ENCODE peak calls at places on chromosomes 13 and 19, in six cellular contexts. O is osteoblast, P is psoas muscle, W is prostate gland, Q is IMR-90, Y is ovary. M is an unnamed sample.

GRCh38 chr19:40241809-40242384 is 15.4 kb upstream of the CCNP start:
- DNase-seq in O (peak; percentile 80), P (peak; percentile 66), W (no peak), Q (no peak), Y (peak; percentile 86), M (peak; percentile 93)

GRCh38 chr13:110519506-110519905 is 42.0 kb downstream of the RAB20 start:
- DNase-seq in O (peak; percentile 84), P (peak; percentile 11), W (no peak), Q (no peak), Y (no peak), M (no peak)

GRCh38 chr13:112119192-112120030 is 52.5 kb downstream of the SOX1 start:
- DNase-seq in O (no peak), P (no peak), W (no peak), Q (no peak), Y (no peak), M (no peak)

GRCh38 chr13:57627663-57628062 is 3.9 kb upstream of the PCDH17 start:
- DNase-seq in O (peak; percentile 65), P (no peak), W (no peak), Q (peak; percentile 2), Y (no peak), M (no peak)

GRCh38 chr13:110150384-110151091 is 156.4 kb downstream of the COL4A1 start:
- DNase-seq in O (peak; percentile 78), P (no peak), W (no peak), Q (peak; percentile 62), Y (no peak), M (no peak)

GRCh38 chr19:37692956-37693660 is 26.5 kb downstream of the ZNF607 start:
- DNase-seq in O (peak; percentile 41), P (no peak), W (no peak), Q (no peak), Y (no peak), M (no peak)

GRCh38 chr13:45658586-45659235 is 43.2 kb upstream of the ERICH6B start:
- DNase-seq in O (peak; percentile 17), P (no peak), W (no peak), Q (peak; percentile 62), Y (no peak), M (no peak)

GRCh38 chr19:38135150-38135998 is 88.6 kb downstream of the DPF1 start:
- DNase-seq in O (no peak), P (no peak), W (no peak), Q (peak; percentile 43), Y (no peak), M (no peak)

GRCh38 chr19:40982594-40983101 is 8.4 kb upstream of the CYP2B6 start:
- DNase-seq in O (peak; percentile 83), P (no peak), W (no peak), Q (peak; percentile 32), Y (no peak), M (no peak)

GRCh38 chr19:3476830-3477229 is 3.5 kb downstream of the SMIM24 start:
- DNase-seq in O (no peak), P (no peak), W (no peak), Q (no peak), Y (no peak), M (no peak)

GRCh38 chr13:24618219-24618955 is 61.8 kb upstream of the ATP12A start:
- DNase-seq in O (no peak), P (no peak), W (no peak), Q (no peak), Y (no peak), M (no peak)

GRCh38 chr13:81800433-81800832 is 1459.5 kb upstream of the SPRY2 start:
- DNase-seq in O (no peak), P (no peak), W (no peak), Q (no peak), Y (no peak), M (no peak)

GRCh38 chr19:41479757-41480191 is 36.8 kb downstream of the ERICH4 start:
- DNase-seq in O (no peak), P (peak; percentile 56), W (peak; percentile 9), Q (no peak), Y (peak; percentile 80), M (peak; percentile 62)

GRCh38 chr13:86399572-86399971 is 600.4 kb upstream of the SLITRK6 start:
- DNase-seq in O (no peak), P (no peak), W (no peak), Q (no peak), Y (no peak), M (no peak)

GRCh38 chr19:10226376-10227214 is 4.5 kb downstream of the S1PR2 start:
- DNase-seq in O (peak; percentile 91), P (peak; percentile 83), W (no peak), Q (peak; percentile 95), Y (peak; percentile 93), M (peak; percentile 76)

GRCh38 chr13:25731511-25731910 is 320.3 kb downstream of the SHISA2 start:
- DNase-seq in O (no peak), P (no peak), W (no peak), Q (no peak), Y (no peak), M (no peak)

GRCh38 chr19:29421186-29421525 is 104.6 kb upstream of the VSTM2B start:
- DNase-seq in O (peak; percentile 77), P (no peak), W (no peak), Q (no peak), Y (no peak), M (no peak)

GRCh38 chr19:41872775-41873647 is 4.1 kb upstream of the CD79A start:
- DNase-seq in O (no peak), P (peak; percentile 42), W (peak; percentile 75), Q (peak; percentile 59), Y (peak; percentile 59), M (peak; percentile 64)

GRCh38 chr13:80654638-80655249 is 313.8 kb upstream of the SPRY2 start:
- DNase-seq in O (peak; percentile 48), P (no peak), W (no peak), Q (no peak), Y (no peak), M (peak; percentile 61)

GRCh38 chr13:44231786-44232516 is 141.7 kb upstream of the SERP2 start:
- DNase-seq in O (peak; percentile 93), P (peak; percentile 72), W (peak; percentile 95), Q (peak; percentile 96), Y (no peak), M (no peak)

DNA sequence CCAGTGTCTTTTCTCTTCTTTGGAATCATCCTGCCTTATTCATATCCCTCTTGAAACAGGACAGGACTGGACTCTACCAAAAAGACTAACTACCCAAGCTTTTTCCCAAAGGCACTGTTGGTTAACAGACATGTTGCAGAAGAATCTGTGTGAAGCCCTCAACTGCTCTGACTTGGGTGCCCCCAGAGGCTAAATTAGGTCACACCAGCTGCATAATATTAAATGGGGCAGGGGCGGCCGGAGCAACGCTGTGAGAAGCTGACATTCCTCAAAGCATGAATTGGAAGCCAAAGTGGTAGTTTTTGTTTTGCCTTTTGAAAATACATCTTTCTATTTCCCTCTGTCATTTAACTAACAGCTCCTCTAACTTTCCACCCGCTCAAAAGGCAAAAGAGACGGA is 185.9 kb downstream of the LHFPL6 start:
- DNase-seq in O (no peak), P (no peak), W (no peak), Q (no peak), Y (no peak), M (no peak)
- TF ChIP-seq CTCF in O (peak; percentile 44), P (no peak), W (no peak), Q (peak; percentile 22), Y (no peak), M (no peak)

GRCh38 chr19:16364231-16364865 is 39.7 kb downstream of the KLF2 start:
- DNase-seq in O (peak; percentile 46), P (no peak), W (no peak), Q (no peak), Y (no peak), M (no peak)
- H3K4me1 ChIP-seq in O (no peaks in the 10 kb centered on the region), P (peaks cover 23% of the 10 kb centered on the region), W (peaks cover 12% of the 10 kb centered on the region), Q (no peaks in the 10 kb centered on the region), Y (peaks cover 8% of the 10 kb centered on the region), M (peaks cover 40% of the 10 kb centered on the region)

GRCh38 chr13:113804703-113805430 is 45.8 kb downstream of the TMEM255B start:
- DNase-seq in O (peak; percentile 69), P (no peak), W (no peak), Q (no peak), Y (peak; percentile 36), M (peak; percentile 2)
- TF ChIP-seq CTCF in O (no peak), P (no peak), W (no peak), Q (no peak), Y (no peak), M (no peak)

GRCh38 chr13:99217461-99218101 is 16.9 kb downstream of the UBAC2 start:
- DNase-seq in O (no peak), P (no peak), W (no peak), Q (no peak), Y (no peak), M (no peak)

GRCh38 chr13:99211421-99212035 is 10.9 kb downstream of the UBAC2 start:
- DNase-seq in O (no peak), P (no peak), W (no peak), Q (no peak), Y (no peak), M (no peak)

GRCh38 chr13:99215466-99215865 is 14.8 kb downstream of the UBAC2 start:
- DNase-seq in O (no peak), P (no peak), W (no peak), Q (no peak), Y (no peak), M (no peak)

GRCh38 chr13:99214232-99214631 is 13.6 kb downstream of the UBAC2 start:
- DNase-seq in O (no peak), P (no peak), W (no peak), Q (no peak), Y (no peak), M (no peak)

DNA sequence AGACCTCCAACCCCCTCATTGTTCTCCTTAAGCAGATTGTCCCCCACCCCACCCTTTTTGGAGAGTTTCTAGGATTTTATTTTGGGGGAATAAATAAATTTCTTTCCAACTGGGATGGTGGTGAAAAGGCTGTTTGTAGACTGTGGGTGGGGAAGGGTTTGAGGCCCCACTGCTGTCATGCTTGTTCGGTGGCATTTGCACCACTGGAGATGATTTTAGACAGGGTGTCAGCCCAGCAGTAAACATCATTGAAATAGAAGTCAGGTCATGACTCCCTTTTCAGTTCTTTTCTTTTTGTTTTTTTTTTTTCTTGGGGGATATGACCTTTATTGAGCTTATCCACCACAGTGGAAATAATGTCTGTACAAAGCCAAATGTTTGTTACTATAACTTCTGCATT is 14.0 kb downstream of the UBAC2 start:
- DNase-seq in O (no peak), P (no peak), W (no peak), Q (no peak), Y (no peak), M (no peak)
- H3K4me1 ChIP-seq in O (no peaks in the 10 kb centered on the region), P (peaks cover 43% of the 10 kb centered on the region), W (no peaks in the 10 kb centered on the region), Q (peaks cover 6% of the 10 kb centered on the region), Y (peaks cover 9% of the 10 kb centered on the region), M (peaks cover 16% of the 10 kb centered on the region)

DNA sequence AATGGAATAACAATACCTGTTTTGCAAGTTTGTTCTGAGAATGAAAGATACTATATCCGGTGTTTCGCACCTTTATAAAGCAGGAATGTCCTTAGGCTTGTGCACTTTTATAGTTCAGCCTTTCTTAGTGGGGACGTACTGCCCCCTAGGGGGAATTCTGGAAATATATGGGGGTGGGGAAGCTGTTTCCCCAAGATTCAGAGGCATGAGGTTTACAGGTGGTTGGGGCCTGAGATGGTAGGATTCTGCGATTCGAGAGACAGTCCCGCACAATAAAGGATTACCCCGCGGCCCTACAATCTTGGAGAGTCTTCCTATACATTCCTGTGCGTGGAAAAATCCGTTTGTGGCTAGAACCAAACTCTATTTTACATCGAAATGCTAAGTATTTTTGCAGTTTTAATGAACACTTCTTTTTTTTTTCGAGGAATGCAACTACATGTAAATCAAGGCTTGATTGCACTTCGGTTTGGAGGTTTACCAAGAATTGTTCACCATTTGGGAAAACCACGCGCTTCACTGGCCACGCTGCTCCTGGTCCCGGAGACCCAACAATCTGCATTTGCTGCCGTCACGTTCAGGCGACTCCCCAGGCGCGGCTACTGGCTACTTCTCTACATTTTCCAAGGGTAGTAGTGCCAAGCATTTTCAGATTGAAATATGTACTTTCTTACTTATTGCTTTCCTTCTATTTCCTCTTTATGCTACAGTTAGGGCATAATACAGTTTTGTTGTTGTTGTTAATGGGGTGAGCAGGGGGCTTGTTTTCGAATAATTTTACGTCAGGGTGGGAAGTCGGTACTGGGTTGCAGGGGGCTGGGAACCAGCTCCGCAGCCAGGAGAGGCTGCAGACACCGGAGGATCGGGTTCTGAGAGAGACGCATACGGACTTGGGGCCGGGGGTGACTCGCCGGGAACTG is 830 bp downstream of the NEK5 start:
- DNase-seq in O (peak; percentile 94), P (peak; percentile 25), W (peak; percentile 67), Q (peak; percentile 53), Y (peak; percentile 42), M (peak; percentile 73)
- TF ChIP-seq CTCF in O (peak; percentile 90), P (peak; percentile 82), W (peak; percentile 80), Q (peak; percentile 88), Y (peak; percentile 43), M (peak; percentile 77)